ENCODE peak calls at places on chromosomes 12 and 14, in five cellular contexts. One of them, this sample, is unnamed.

GRCh38 chr14:66206554-66206953 is 279.6 kb upstream of the CCDC196 start:
- DNase-seq in fibroblast of pulmonary artery: no peak
- DNase-seq in HL-60: no peak
- DNase-seq in stomach: no peak
- DNase-seq in omental fat pad: no peak
- DNase-seq in this sample: no peak

GRCh38 chr14:90782892-90783291 is 33.3 kb downstream of the TTC7B start:
- DNase-seq in fibroblast of pulmonary artery: no peak
- DNase-seq in omental fat pad: no peak
- DNase-seq in HL-60: no peak
- DNase-seq in stomach: no peak
- DNase-seq in this sample: no peak

GRCh38 chr14:53149656-53150319 is 3.3 kb downstream of the DDHD1 start:
- DNase-seq in omental fat pad: no peak
- DNase-seq in fibroblast of pulmonary artery: no peak
- DNase-seq in HL-60: peak
- DNase-seq in stomach: no peak
- DNase-seq in this sample: no peak

GRCh38 chr12:74889563-74890236 is 319.9 kb downstream of the KCNC2 start:
- DNase-seq in stomach: no peak
- DNase-seq in omental fat pad: no peak
- DNase-seq in HL-60: no peak
- DNase-seq in fibroblast of pulmonary artery: peak
- DNase-seq in this sample: no peak

GRCh38 chr12:46555379-46555778 is 182.8 kb upstream of the SLC38A2 start:
- DNase-seq in omental fat pad: no peak
- DNase-seq in stomach: no peak
- DNase-seq in fibroblast of pulmonary artery: peak
- DNase-seq in HL-60: no peak
- DNase-seq in this sample: no peak

GRCh38 chr12:71431991-71432390 is 7.6 kb upstream of the LGR5 start:
- DNase-seq in omental fat pad: no peak
- DNase-seq in stomach: no peak
- DNase-seq in fibroblast of pulmonary artery: no peak
- DNase-seq in HL-60: no peak
- DNase-seq in this sample: no peak

GRCh38 chr12:56188786-56189335 is 422 bp downstream of the SMARCC2 start:
- DNase-seq in stomach: no peak
- DNase-seq in omental fat pad: no peak
- DNase-seq in HL-60: no peak
- DNase-seq in fibroblast of pulmonary artery: no peak
- DNase-seq in this sample: peak

GRCh38 chr12:11652351-11653040 is 3.0 kb downstream of the ETV6 start:
- DNase-seq in fibroblast of pulmonary artery: peak
- DNase-seq in stomach: peak
- DNase-seq in omental fat pad: no peak
- DNase-seq in HL-60: peak
- DNase-seq in this sample: no peak

GRCh38 chr14:28300356-28300755 is 466.2 kb upstream of the FOXG1 start:
- DNase-seq in stomach: no peak
- DNase-seq in HL-60: no peak
- DNase-seq in omental fat pad: no peak
- DNase-seq in fibroblast of pulmonary artery: no peak
- DNase-seq in this sample: no peak

GRCh38 chr14:75247286-75247922 is 31.2 kb upstream of the FOS start:
- DNase-seq in HL-60: no peak
- DNase-seq in omental fat pad: no peak
- DNase-seq in stomach: no peak
- DNase-seq in fibroblast of pulmonary artery: no peak
- DNase-seq in this sample: no peak

GRCh38 chr12:116384629-116385485 is 107.4 kb upstream of the MED13L start:
- DNase-seq in HL-60: peak
- DNase-seq in fibroblast of pulmonary artery: peak
- DNase-seq in omental fat pad: no peak
- DNase-seq in stomach: no peak
- DNase-seq in this sample: no peak

GRCh38 chr12:85041395-85041794 is 5.2 kb downstream of the LRRIQ1 start:
- DNase-seq in fibroblast of pulmonary artery: no peak
- DNase-seq in omental fat pad: no peak
- DNase-seq in HL-60: no peak
- DNase-seq in stomach: no peak
- DNase-seq in this sample: no peak

GRCh38 chr12:69685810-69686209 is 13.3 kb downstream of the BEST3 start:
- DNase-seq in fibroblast of pulmonary artery: peak
- DNase-seq in omental fat pad: no peak
- DNase-seq in stomach: no peak
- DNase-seq in HL-60: no peak
- DNase-seq in this sample: no peak

GRCh38 chr12:25249951-25250738 is 584 bp downstream of the KRAS start:
- DNase-seq in stomach: peak
- DNase-seq in HL-60: peak
- DNase-seq in omental fat pad: no peak
- DNase-seq in fibroblast of pulmonary artery: peak
- DNase-seq in this sample: peak

GRCh38 chr14:98633380-98633779 is 638.6 kb downstream of the BCL11B start:
- DNase-seq in stomach: no peak
- DNase-seq in HL-60: no peak
- DNase-seq in fibroblast of pulmonary artery: no peak
- DNase-seq in omental fat pad: no peak
- DNase-seq in this sample: no peak

GRCh38 chr12:52242442-52243263 is 9.6 kb downstream of the KRT7 start:
- DNase-seq in stomach: no peak
- DNase-seq in fibroblast of pulmonary artery: no peak
- DNase-seq in HL-60: no peak
- DNase-seq in omental fat pad: no peak
- DNase-seq in this sample: no peak

GRCh38 chr12:52241205-52241842 is 8.3 kb downstream of the KRT7 start:
- DNase-seq in HL-60: no peak
- DNase-seq in stomach: no peak
- DNase-seq in fibroblast of pulmonary artery: no peak
- DNase-seq in omental fat pad: no peak
- DNase-seq in this sample: no peak

GRCh38 chr12:52243774-52244614 is 11.0 kb downstream of the KRT7 start:
- DNase-seq in stomach: peak
- DNase-seq in omental fat pad: peak
- DNase-seq in HL-60: peak
- DNase-seq in fibroblast of pulmonary artery: peak
- DNase-seq in this sample: no peak

GRCh38 chr12:52244615-52244994 is 11.6 kb downstream of the KRT7 start:
- DNase-seq in stomach: no peak
- DNase-seq in HL-60: no peak
- DNase-seq in omental fat pad: peak
- DNase-seq in fibroblast of pulmonary artery: no peak
- DNase-seq in this sample: no peak

GRCh38 chr12:52243264-52243773 is 10.3 kb downstream of the KRT7 start:
- DNase-seq in stomach: no peak
- DNase-seq in fibroblast of pulmonary artery: no peak
- DNase-seq in omental fat pad: no peak
- DNase-seq in HL-60: no peak
- DNase-seq in this sample: no peak
- TF ChIP-seq CTCF in stomach: no peak
- TF ChIP-seq CTCF in fibroblast of pulmonary artery: no peak
- TF ChIP-seq CTCF in omental fat pad: no peak
- TF ChIP-seq CTCF in HL-60: no peak
- TF ChIP-seq CTCF in this sample: no peak

GRCh38 chr14:100470523-100470897 is 116.7 kb downstream of the BEGAIN start:
- DNase-seq in omental fat pad: no peak
- DNase-seq in stomach: no peak
- DNase-seq in HL-60: no peak
- DNase-seq in fibroblast of pulmonary artery: no peak
- DNase-seq in this sample: no peak
- TF ChIP-seq CTCF in omental fat pad: no peak
- TF ChIP-seq CTCF in stomach: no peak
- TF ChIP-seq CTCF in HL-60: no peak
- TF ChIP-seq CTCF in fibroblast of pulmonary artery: no peak
- TF ChIP-seq CTCF in this sample: no peak

GRCh38 chr12:52677671-52678070 is 2.5 kb downstream of the KRT1 start:
- DNase-seq in stomach: no peak
- DNase-seq in fibroblast of pulmonary artery: no peak
- DNase-seq in omental fat pad: no peak
- DNase-seq in HL-60: no peak
- DNase-seq in this sample: no peak
- TF ChIP-seq CTCF in stomach: no peak
- TF ChIP-seq CTCF in fibroblast of pulmonary artery: no peak
- TF ChIP-seq CTCF in omental fat pad: no peak
- TF ChIP-seq CTCF in HL-60: no peak
- TF ChIP-seq CTCF in this sample: no peak

GRCh38 chr12:27844427-27845090 is 64.5 kb upstream of the MANSC4 start:
- DNase-seq in omental fat pad: no peak
- DNase-seq in HL-60: no peak
- DNase-seq in stomach: no peak
- DNase-seq in fibroblast of pulmonary artery: peak
- DNase-seq in this sample: no peak

GRCh38 chr12:27843714-27844245 is 63.7 kb upstream of the MANSC4 start:
- DNase-seq in stomach: no peak
- DNase-seq in HL-60: no peak
- DNase-seq in omental fat pad: no peak
- DNase-seq in fibroblast of pulmonary artery: peak
- DNase-seq in this sample: peak

GRCh38 chr12:27838543-27838942 is 58.5 kb upstream of the MANSC4 start:
- DNase-seq in fibroblast of pulmonary artery: no peak
- DNase-seq in stomach: no peak
- DNase-seq in omental fat pad: no peak
- DNase-seq in HL-60: no peak
- DNase-seq in this sample: no peak

GRCh38 chr12:27841392-27841882 is 61.4 kb upstream of the MANSC4 start:
- DNase-seq in stomach: no peak
- DNase-seq in omental fat pad: no peak
- DNase-seq in fibroblast of pulmonary artery: no peak
- DNase-seq in HL-60: no peak
- DNase-seq in this sample: no peak

GRCh38 chr12:27840229-27840999 is 60.4 kb upstream of the MANSC4 start:
- DNase-seq in stomach: no peak
- DNase-seq in fibroblast of pulmonary artery: no peak
- DNase-seq in omental fat pad: no peak
- DNase-seq in HL-60: no peak
- DNase-seq in this sample: no peak
- TF ChIP-seq CTCF in stomach: no peak
- TF ChIP-seq CTCF in fibroblast of pulmonary artery: peak
- TF ChIP-seq CTCF in omental fat pad: no peak
- TF ChIP-seq CTCF in HL-60: no peak
- TF ChIP-seq CTCF in this sample: no peak

This sample was measured in mesothelial cell of epicardium.